ENCODE peak calls at places on chromosome 3, in five cellular contexts. V is glutamatergic neuron, Q is uterus, W is neural progenitor cell, Y is osteocyte. D is an unnamed sample.
A peak's percentile ranks its signal among the peaks of the same experiment; 100 is the strongest.

GRCh38 chr3:182760576-182761164 is 32.6 kb upstream of the ATP11B start:
- DNase-seq in V (no peak), Q (no peak), W (no peak), Y (no peak), D (no peak)

GRCh38 chr3:172580680-172581079 is 57.5 kb upstream of the TNFSF10 start:
- DNase-seq in V (no peak), Q (no peak), W (no peak), Y (no peak), D (no peak)

GRCh38 chr3:52086939-52087675 is 30.7 kb upstream of the DUSP7 start:
- DNase-seq in V (no peak), Q (no peak), W (no peak), Y (no peak), D (no peak)

GRCh38 chr3:119792270-119792669 is 10.4 kb downstream of the NR1I2 start:
- DNase-seq in V (no peak), Q (no peak), W (no peak), Y (peak; percentile 77), D (peak; percentile 66)

GRCh38 chr3:25437953-25438352 is 9.9 kb downstream of the RARB start:
- DNase-seq in V (no peak), Q (no peak), W (no peak), Y (no peak), D (no peak)

GRCh38 chr3:191648787-191649186 is 187.8 kb downstream of the PYDC2 start:
- DNase-seq in V (no peak), Q (no peak), W (no peak), Y (no peak), D (no peak)

GRCh38 chr3:126356373-126357298 is 572 bp downstream of the KLF15 start:
- DNase-seq in V (peak; percentile 35), Q (peak; percentile 47), W (peak; percentile 72), Y (no peak), D (no peak)

GRCh38 chr3:36648241-36649034 is 115.9 kb downstream of the DCLK3 start:
- DNase-seq in V (no peak), Q (no peak), W (no peak), Y (no peak), D (no peak)

GRCh38 chr3:177711637-177712036 is 514.4 kb upstream of the TBL1XR1 start:
- DNase-seq in V (no peak), Q (no peak), W (no peak), Y (no peak), D (no peak)

GRCh38 chr3:50493623-50494022 is 9.8 kb downstream of the CACNA2D2 start:
- DNase-seq in V (no peak), Q (no peak), W (no peak), Y (no peak), D (no peak)

GRCh38 chr3:160376681-160377080 is 22.3 kb downstream of the IFT80 start:
- DNase-seq in V (no peak), Q (no peak), W (no peak), Y (no peak), D (no peak)

GRCh38 chr3:47266709-47267489 is 15.7 kb downstream of the KIF9 start:
- DNase-seq in V (no peak), Q (peak; percentile 81), W (no peak), Y (no peak), D (no peak)

GRCh38 chr3:172373912-172374311 is 74.3 kb downstream of the GHSR start:
- DNase-seq in V (no peak), Q (no peak), W (no peak), Y (no peak), D (no peak)

GRCh38 chr3:100125539-100125938 is 11.2 kb upstream of the FILIP1L start:
- DNase-seq in V (no peak), Q (no peak), W (no peak), Y (no peak), D (no peak)

GRCh38 chr3:63279000-63279366 is 875 bp downstream of the SYNPR start:
- DNase-seq in V (peak; percentile 17), Q (no peak), W (peak; percentile 56), Y (no peak), D (no peak)

GRCh38 chr3:43187836-43188479 is 82.1 kb upstream of the POMGNT2 start:
- DNase-seq in V (no peak), Q (no peak), W (no peak), Y (no peak), D (no peak)

GRCh38 chr3:11845661-11846060 is 1.0 kb downstream of the TAMM41 start:
- DNase-seq in V (no peak), Q (no peak), W (no peak), Y (no peak), D (no peak)

GRCh38 chr3:127822166-127822835 is at the start of gene MGLL:
- DNase-seq in V (peak; percentile 34), Q (peak; percentile 39), W (peak; percentile 49), Y (no peak), D (no peak)

GRCh38 chr3:116166121-116166520 is 279.2 kb downstream of the LSAMP start:
- DNase-seq in V (no peak), Q (no peak), W (no peak), Y (no peak), D (no peak)

GRCh38 chr3:158103131-158103955 is 2.9 kb downstream of the SHOX2 start:
- DNase-seq in V (peak; percentile 43), Q (peak; percentile 13), W (peak; percentile 66), Y (no peak), D (no peak)

GRCh38 chr3:72327008-72327407 is 521.2 kb downstream of the SHQ1 start:
- DNase-seq in V (no peak), Q (no peak), W (no peak), Y (no peak), D (no peak)

GRCh38 chr3:72328755-72329154 is 519.5 kb downstream of the SHQ1 start:
- DNase-seq in V (no peak), Q (no peak), W (no peak), Y (no peak), D (no peak)

GRCh38 chr3:72332036-72332435 is 516.2 kb downstream of the SHQ1 start:
- DNase-seq in V (no peak), Q (no peak), W (no peak), Y (no peak), D (no peak)

GRCh38 chr3:72331076-72331475 is 517.2 kb downstream of the SHQ1 start:
- DNase-seq in V (no peak), Q (no peak), W (no peak), Y (no peak), D (no peak)

GRCh38 chr3:72329354-72329753 is 518.9 kb downstream of the SHQ1 start:
- DNase-seq in V (no peak), Q (peak; percentile 56), W (no peak), Y (no peak), D (no peak)
- TF ChIP-seq CTCF in V (no peak), Q (no peak), W (no peak), Y (no peak), D (no peak)

DNA sequence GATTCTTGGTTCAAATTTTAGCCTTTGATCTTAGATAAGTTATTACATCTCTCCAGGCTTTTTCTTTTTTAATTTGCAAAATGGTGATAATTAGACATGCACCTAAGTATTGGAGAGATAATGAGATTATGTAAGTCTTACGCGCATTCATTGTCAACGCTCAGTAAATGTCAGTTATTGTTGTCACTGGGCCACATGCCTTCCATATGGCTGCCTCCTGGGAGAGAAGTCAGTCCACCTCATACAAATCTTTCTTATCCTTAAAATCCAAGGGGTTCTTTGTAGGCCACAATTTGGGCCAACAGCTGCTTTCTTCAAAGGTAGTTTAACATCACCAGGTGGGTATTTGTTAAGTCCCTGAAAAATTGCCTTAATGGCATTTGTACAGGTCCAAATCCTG is 25.5 kb upstream of the PTPRG start:
- DNase-seq in V (no peak), Q (no peak), W (no peak), Y (no peak), D (no peak)
- TF ChIP-seq CTCF in V (no peak), Q (no peak), W (no peak), Y (no peak), D (no peak)

GRCh38 chr3:128863560-128863959 is 15.9 kb upstream of the ACAD9 start:
- DNase-seq in V (no peak), Q (no peak), W (no peak), Y (no peak), D (no peak)
- TF ChIP-seq CTCF in V (peak; percentile 52), Q (no peak), W (peak; percentile 42), Y (peak; percentile 32), D (no peak)

GRCh38 chr3:186973702-186974101 is 43.4 kb downstream of the ST6GAL1 start:
- DNase-seq in V (no peak), Q (no peak), W (no peak), Y (no peak), D (no peak)

GRCh38 chr3:186967686-186968085 is 37.4 kb downstream of the ST6GAL1 start:
- DNase-seq in V (no peak), Q (no peak), W (no peak), Y (no peak), D (no peak)

GRCh38 chr3:186969607-186970006 is 39.3 kb downstream of the ST6GAL1 start:
- DNase-seq in V (no peak), Q (no peak), W (no peak), Y (no peak), D (no peak)

GRCh38 chr3:186974824-186975281 is 44.5 kb downstream of the ST6GAL1 start:
- DNase-seq in V (no peak), Q (peak; percentile 36), W (no peak), Y (no peak), D (no peak)

DNA sequence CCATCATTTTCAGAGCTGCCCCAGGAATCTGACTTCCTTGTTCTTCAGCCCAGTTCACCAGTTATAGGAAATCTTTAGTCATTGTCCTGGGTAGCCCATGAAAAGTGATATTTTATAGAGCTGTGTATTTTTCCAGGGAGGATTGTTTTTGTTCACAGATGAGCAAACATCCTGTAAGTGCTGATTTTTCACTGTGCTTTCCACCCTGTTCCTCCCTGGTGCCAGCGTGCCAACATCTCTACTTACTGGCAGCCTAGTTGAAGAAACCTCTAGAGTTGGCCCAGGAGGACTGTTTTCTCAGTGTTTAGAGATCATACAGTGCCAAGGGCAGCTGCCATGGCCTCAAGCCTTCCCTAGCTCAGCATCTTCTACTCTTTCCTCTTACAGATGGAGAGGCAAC is 41.3 kb downstream of the ST6GAL1 start:
- DNase-seq in V (no peak), Q (no peak), W (no peak), Y (no peak), D (no peak)
- TF ChIP-seq CTCF in V (no peak), Q (no peak), W (no peak), Y (no peak), D (no peak)

DNA sequence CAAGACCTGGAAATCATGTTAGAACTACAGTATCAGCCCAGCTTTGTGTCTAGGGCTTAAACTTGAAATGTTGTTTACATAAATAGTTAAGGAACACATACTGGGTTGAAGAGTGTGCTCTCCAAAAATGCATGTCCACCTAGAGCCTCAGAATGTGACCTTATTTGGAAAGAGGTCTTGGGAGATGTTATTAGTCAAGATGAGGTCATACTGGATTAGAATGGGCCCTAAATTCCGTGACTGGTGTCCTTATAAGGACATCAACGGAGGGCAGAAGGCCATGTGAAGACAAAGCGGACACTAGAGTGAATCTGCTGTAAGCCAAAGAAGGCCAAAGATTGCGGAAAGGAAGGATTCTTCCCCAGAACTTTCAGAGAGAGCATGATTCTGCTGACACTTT is 759.2 kb upstream of the CFAP20DC start:
- DNase-seq in V (no peak), Q (no peak), W (no peak), Y (no peak), D (no peak)
- TF ChIP-seq CTCF in V (no peak), Q (no peak), W (no peak), Y (no peak), D (no peak)

D was measured in esophagus muscularis mucosa.